ENCODE peak calls at places on chromosomes 4 and X, in four cellular contexts. N, E, I and Y are unnamed samples.

GRCh38 chr4:95998311-95998710 is 158.4 kb downstream of the PDHA2 start:
- DNase-seq in N (peak; percentile 18), I (no peak), E (peak; percentile 24), Y (no peak)

GRCh38 chr4:127604949-127605709 is 27.6 kb upstream of the INTU start:
- DNase-seq in E (peak; percentile 46), I (no peak), N (no peak), Y (peak; percentile 5)

GRCh38 chr4:86443495-86443894 is 83.6 kb upstream of the MAPK10 start:
- DNase-seq in N (no peak), E (no peak), I (no peak), Y (no peak)

GRCh38 chrX:153494541-153495361 is at the start of gene BGN:
- DNase-seq in E (no peak), I (no peak), N (no peak), Y (no peak)

GRCh38 chr4:180462116-180462515 is 1781.1 kb upstream of the TENM3 start:
- DNase-seq in I (no peak), E (no peak), N (no peak), Y (no peak)

GRCh38 chr4:38365748-38366310 is 298.2 kb upstream of the KLF3 start:
- DNase-seq in N (no peak), I (no peak), E (no peak), Y (no peak)

GRCh38 chr4:76277667-76278066 is 26.1 kb downstream of the FAM47E start:
- DNase-seq in I (no peak), E (no peak), N (no peak), Y (no peak)

GRCh38 chrX:29726811-29727210 is 488.6 kb upstream of the MAGEB2 start:
- DNase-seq in I (no peak), N (no peak), E (no peak), Y (no peak)

GRCh38 chr4:145609494-145610427 is 9.4 kb upstream of the MMAA start:
- DNase-seq in E (peak; percentile 63), I (peak; percentile 68), N (peak; percentile 82), Y (peak; percentile 42)

GRCh38 chrX:70044541-70045245 is 5.0 kb downstream of the AWAT2 start:
- DNase-seq in N (no peak), E (no peak), I (no peak), Y (no peak)

GRCh38 chr4:179307297-179308136 is 1865.3 kb upstream of the AGA start:
- DNase-seq in N (peak; percentile 40), I (peak; percentile 1), E (peak; percentile 53), Y (peak; percentile 1)

GRCh38 chrX:41095962-41096955 is 11.0 kb downstream of the USP9X start:
- DNase-seq in E (peak; percentile 36), I (no peak), N (no peak), Y (no peak)

GRCh38 chr4:143207555-143207954 is 22.8 kb downstream of the USP38 start:
- DNase-seq in E (no peak), N (peak; percentile 12), I (no peak), Y (no peak)

GRCh38 chr4:71406459-71406963 is 67.7 kb downstream of the SLC4A4 start:
- DNase-seq in N (peak; percentile 9), I (peak; percentile 13), E (no peak), Y (no peak)

GRCh38 chr4:85889314-85889713 is 414.4 kb downstream of the ARHGAP24 start:
- DNase-seq in I (no peak), E (no peak), N (no peak), Y (no peak)

DNA sequence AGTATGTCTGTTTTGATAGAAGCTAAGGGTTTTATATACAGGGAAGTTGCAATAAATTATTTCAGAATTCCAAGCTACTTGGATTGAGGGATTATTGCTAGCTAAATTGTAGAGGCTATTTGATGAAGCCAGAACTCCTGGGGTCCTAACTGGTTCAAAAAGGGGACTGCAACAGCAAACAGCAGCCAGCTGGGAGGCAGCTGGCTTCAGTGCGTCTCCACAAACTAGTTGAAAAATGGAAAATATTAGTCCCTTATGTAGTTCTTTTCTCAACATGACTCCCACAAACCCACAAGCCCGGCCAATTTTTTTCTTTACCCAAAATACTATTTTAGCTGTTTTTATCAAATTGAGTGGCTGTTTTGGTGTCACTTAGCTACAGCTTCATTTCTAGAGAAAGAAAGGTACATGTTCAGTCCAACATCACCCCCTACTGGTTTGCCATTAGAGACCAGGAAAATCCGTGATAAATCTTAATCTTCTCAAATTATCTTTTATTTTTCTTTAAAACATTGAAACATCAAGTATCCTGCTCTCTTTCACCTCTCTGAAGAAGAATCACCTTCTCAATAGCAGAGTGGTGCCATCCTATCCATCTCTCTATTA is 97.2 kb downstream of the GUCY2F start:
- DNase-seq in E (peak; percentile 37), I (peak; percentile 5), N (peak; percentile 18), Y (no peak)
- TF ChIP-seq CTCF in E (peak; percentile 31), I (peak; percentile 37), N (peak; percentile 47), Y (peak; percentile 39)

DNA sequence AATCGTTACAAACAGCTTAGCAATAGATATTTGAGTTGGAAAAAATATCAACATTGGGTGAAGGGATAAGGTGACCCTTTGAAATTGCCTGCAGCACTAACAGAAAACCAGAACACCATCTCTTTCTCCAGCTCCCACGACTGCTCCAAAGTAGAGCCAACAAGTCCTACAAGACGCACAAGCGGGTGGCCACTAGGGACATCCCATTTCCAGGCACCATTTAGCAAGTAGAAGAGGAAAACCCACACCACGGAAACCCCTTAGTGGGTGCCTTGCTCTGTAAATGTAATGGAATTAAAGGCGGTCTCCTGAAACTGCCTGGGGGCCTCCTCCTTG is 1.9 kb downstream of the ARHGAP6 start:
- DNase-seq in N (no peak), I (no peak), E (no peak), Y (no peak)
- H3K4me3 ChIP-seq in N (peak overlapping the region; percentile 57), I (peak overlapping the region; percentile 47), E (no peak overlapping the region), Y (no peak overlapping the region)

GRCh38 chrX:487836-488235 is 101.1 kb upstream of the PPP2R3B start:
- DNase-seq in N (no peak), E (no peak), I (no peak), Y (no peak)
- TF ChIP-seq CTCF in N (no peak), E (no peak), I (no peak), Y (no peak)

GRCh38 chr4:3294401-3295241 is 1.8 kb downstream of the RGS12 start:
- DNase-seq in E (no peak), I (no peak), N (no peak), Y (no peak)
- H3K4me3 ChIP-seq in E (no peak overlapping the region), I (peak overlapping the region; percentile 66), N (no peak overlapping the region), Y (no peak overlapping the region)

DNA sequence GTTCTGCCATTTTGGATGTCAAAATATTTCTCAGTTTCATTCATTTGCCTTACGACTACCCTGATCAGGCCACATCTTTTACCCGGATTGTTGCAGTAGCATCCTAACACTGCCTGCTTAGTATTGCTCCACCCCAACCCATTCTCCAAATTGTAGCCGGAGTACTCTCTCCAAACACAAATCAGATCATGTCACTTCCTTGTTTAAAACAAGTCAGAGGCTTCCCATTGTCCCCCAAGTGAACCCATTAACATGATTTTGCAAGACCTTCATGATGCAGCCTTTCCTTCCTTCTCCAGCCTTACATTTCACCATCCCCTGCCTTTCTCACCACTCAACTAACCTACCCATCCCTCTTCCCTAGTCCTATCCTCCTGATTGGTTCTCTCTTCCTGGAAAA is 53.1 kb downstream of the FANCB start:
- DNase-seq in I (no peak), N (no peak), E (no peak), Y (no peak)
- TF ChIP-seq CTCF in I (no peak), N (no peak), E (no peak), Y (no peak)

GRCh38 chr4:7979652-7979968 is 39.9 kb upstream of the AFAP1 start:
- DNase-seq in N (no peak), E (no peak), I (no peak), Y (no peak)
- H3K4me3 ChIP-seq in N (no peak overlapping the region), E (no peak overlapping the region), I (no peak overlapping the region), Y (no peak overlapping the region)

GRCh38 chr4:173231916-173232315 is 63.3 kb downstream of the GALNT7 start:
- DNase-seq in E (peak; percentile 49), I (no peak), N (no peak), Y (no peak)

GRCh38 chr4:173237722-173238121 is 69.1 kb downstream of the GALNT7 start:
- DNase-seq in I (no peak), E (no peak), N (no peak), Y (no peak)

GRCh38 chr4:173240696-173241095 is 72.1 kb downstream of the GALNT7 start:
- DNase-seq in E (no peak), N (no peak), I (no peak), Y (no peak)

GRCh38 chr4:173235050-173235449 is 66.4 kb downstream of the GALNT7 start:
- DNase-seq in N (no peak), I (no peak), E (no peak), Y (no peak)

GRCh38 chr4:173237152-173237551 is 68.5 kb downstream of the GALNT7 start:
- DNase-seq in N (no peak), E (peak; percentile 68), I (no peak), Y (no peak)
- TF ChIP-seq CTCF in N (no peak), E (no peak), I (peak; percentile 15), Y (peak; percentile 13)

DNA sequence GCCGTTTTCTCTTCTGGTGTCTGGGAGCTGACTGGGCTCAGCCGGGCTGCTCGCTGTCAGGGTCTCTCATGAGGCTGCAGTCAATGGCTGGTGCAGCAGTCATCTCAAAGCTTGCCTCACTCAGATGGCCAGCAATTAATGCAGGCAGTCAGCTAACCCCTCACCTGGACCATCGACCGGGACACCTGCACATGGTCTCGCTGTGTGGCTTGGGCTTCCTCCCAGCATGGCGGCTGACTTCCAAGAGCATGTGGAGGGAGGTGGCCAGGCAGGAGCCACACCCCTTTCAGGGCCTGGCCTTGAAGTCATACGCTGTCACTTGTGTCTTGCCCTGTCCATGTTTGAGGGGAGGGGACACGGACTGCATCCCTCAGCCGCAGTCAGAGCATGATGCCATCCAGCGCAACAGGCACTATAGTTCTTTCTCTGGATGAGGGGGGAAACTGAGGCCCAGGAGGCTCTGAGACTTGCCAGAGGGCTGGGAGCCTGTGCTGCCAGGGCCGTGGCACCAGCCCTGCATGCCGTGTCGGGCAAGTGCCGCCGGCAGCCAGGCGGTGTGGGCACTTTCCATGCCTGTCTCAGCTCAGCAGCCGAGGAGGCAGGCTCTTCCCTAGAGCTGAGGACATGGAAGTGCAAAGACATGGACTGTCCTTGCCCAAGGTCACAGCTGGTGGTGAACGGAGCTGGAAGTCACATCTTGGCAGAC is 201.8 kb downstream of the AFAP1 start:
- DNase-seq in I (no peak), N (no peak), E (no peak), Y (no peak)
- H3K4me3 ChIP-seq in I (no peak overlapping the region), N (no peak overlapping the region), E (no peak overlapping the region), Y (no peak overlapping the region)

GRCh38 chr4:89558147-89558546 is 250.5 kb upstream of the GPRIN3 start:
- DNase-seq in N (no peak), I (no peak), E (peak; percentile 12), Y (no peak)
- TF ChIP-seq CTCF in N (peak; percentile 76), I (peak; percentile 45), E (peak; percentile 24), Y (peak; percentile 49)

GRCh38 chrX:119467842-119468185 is 430 bp upstream of the SLC25A5 start:
- DNase-seq in I (no peak), N (no peak), E (no peak), Y (no peak)
- H3K4me3 ChIP-seq in I (peak overlapping the region; percentile 73), N (peak overlapping the region; percentile 43), E (peak overlapping the region; percentile 44), Y (peak overlapping the region; percentile 84)